ENCODE peak calls at places on chromosomes 6 and 20, in ten cellular contexts. C is HL-60, S is fibroblast of lung, N is lower lobe of right lung, B is heart left ventricle, A is cardiac muscle cell, L is A549, U is choroid plexus epithelial cell, M is GM12878, Q is GM23338. V is an unnamed sample.
A peak's percentile ranks its signal among the peaks of the same experiment; 100 is the strongest.

GRCh38 chr6:148771212-148771601 is 24.4 kb downstream of the UST start:
- DNase-seq in C (no peak), S (no peak), N (peak; percentile 69), B (peak; percentile 33), A (no peak), L (no peak), U (no peak), M (no peak), Q (no peak), V (no peak)

GRCh38 chr6:68087399-68088133 is 547.5 kb upstream of the ADGRB3 start:
- DNase-seq in C (no peak), S (peak; percentile 67), N (no peak), B (no peak), A (no peak), L (no peak), U (peak; percentile 76), M (peak; percentile 32), Q (no peak), V (no peak)

GRCh38 chr6:114131943-114132342 is 161.0 kb upstream of the HDAC2 start:
- DNase-seq in C (no peak), S (no peak), N (no peak), B (no peak), A (no peak), L (no peak), U (no peak), M (no peak), Q (no peak), V (no peak)

GRCh38 chr6:16737389-16737788 is 23.9 kb downstream of the ATXN1 start:
- DNase-seq in C (no peak), S (peak; percentile 55), N (no peak), B (no peak), A (no peak), L (no peak), U (peak; percentile 78), M (no peak), Q (peak; percentile 30), V (no peak)

GRCh38 chr20:50673146-50673830 is 18.1 kb downstream of the RIPOR3 start:
- DNase-seq in C (no peak), S (no peak), N (no peak), B (peak; percentile 36), A (no peak), L (no peak), U (no peak), M (no peak), Q (no peak), V (no peak)

GRCh38 chr20:58662142-58662473 is 11.0 kb downstream of the STX16 start:
- DNase-seq in C (no peak), S (no peak), N (no peak), B (no peak), A (no peak), L (no peak), U (no peak), M (no peak), Q (no peak), V (no peak)

GRCh38 chr6:120606743-120607142 is 727.5 kb downstream of the TBC1D32 start:
- DNase-seq in C (no peak), S (no peak), N (no peak), B (no peak), A (no peak), L (no peak), U (no peak), M (no peak), Q (peak; percentile 20), V (no peak)

GRCh38 chr6:90403489-90404381 is 107.1 kb upstream of the BACH2 start:
- DNase-seq in C (peak; percentile 54), S (peak; percentile 88), N (no peak), B (peak; percentile 54), A (peak; percentile 48), L (no peak), U (peak; percentile 98), M (no peak), Q (peak; percentile 67), V (no peak)

DNA sequence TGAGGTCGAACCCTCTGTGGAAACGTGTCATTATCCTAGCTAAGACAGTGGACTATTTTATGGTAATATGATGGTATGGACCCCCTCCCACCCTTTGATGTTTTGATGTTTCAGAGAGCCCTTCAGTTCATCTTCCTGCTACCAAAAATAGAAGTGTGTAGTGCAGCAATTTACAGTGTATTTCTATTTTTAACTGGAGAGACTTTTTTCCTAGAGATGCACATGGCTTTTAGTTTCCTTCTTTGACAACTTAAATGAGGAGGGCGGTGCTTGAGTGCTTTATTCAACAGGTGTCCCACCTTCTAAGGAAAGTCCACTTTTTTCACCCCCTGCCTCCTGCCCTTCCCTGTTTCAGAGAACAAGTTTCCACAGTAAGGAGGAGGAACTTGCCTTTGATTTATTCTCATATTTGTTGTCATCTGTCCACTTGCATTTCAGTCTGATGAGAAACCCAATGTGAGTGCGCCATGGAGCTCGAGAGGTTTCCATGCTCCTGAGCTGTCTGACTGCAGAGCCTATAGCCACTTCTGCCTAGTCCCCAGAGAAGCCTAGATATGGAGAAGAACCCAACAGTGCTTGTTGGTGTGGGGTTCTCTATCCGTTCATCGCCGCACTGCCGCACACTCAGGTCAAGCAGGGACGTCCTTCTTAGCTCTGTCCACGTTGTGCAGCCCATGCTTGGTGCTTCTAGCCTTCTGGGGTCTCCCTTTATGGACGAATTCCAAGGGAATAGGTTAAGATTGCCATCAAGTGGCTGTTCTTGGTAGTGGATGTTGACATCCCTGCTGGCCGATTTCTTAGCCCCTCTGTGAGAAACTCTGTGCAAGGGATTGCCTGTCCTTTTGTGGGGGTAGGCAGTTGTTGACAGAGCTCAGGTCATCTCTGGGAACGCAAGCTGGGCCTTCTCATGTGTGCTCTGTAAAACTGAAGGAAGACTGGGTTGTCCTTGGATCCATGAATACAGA is 144.2 kb downstream of the JARID2 start:
- DNase-seq in C (no peak), S (peak; percentile 74), N (no peak), B (no peak), A (peak; percentile 82), L (peak; percentile 32), U (peak; percentile 72), M (peak; percentile 52), Q (peak; percentile 80), V (no peak)
- TF ChIP-seq CTCF in C (peak; percentile 30), S (peak; percentile 73), N (peak; percentile 54), B (peak; percentile 63), A (peak; percentile 78), L (peak; percentile 58), U (peak; percentile 92), M (peak; percentile 69), Q (peak; percentile 67), V (peak; percentile 72)

GRCh38 chr20:56443654-56444540 is 24.5 kb upstream of the RTF2 start:
- DNase-seq in C (no peak), S (peak; percentile 79), N (no peak), B (peak; percentile 46), A (no peak), L (no peak), U (no peak), M (no peak), Q (peak; percentile 32), V (no peak)

GRCh38 chr20:56442381-56443365 is 25.8 kb upstream of the RTF2 start:
- DNase-seq in C (no peak), S (no peak), N (no peak), B (no peak), A (no peak), L (no peak), U (no peak), M (no peak), Q (no peak), V (no peak)

GRCh38 chr20:56440346-56441007 is 27.9 kb upstream of the RTF2 start:
- DNase-seq in C (no peak), S (no peak), N (no peak), B (no peak), A (no peak), L (no peak), U (peak; percentile 50), M (peak; percentile 58), Q (no peak), V (no peak)

GRCh38 chr20:56437196-56437960 is 25.3 kb downstream of the CASS4 start:
- DNase-seq in C (no peak), S (no peak), N (no peak), B (no peak), A (no peak), L (no peak), U (no peak), M (no peak), Q (no peak), V (no peak)

DNA sequence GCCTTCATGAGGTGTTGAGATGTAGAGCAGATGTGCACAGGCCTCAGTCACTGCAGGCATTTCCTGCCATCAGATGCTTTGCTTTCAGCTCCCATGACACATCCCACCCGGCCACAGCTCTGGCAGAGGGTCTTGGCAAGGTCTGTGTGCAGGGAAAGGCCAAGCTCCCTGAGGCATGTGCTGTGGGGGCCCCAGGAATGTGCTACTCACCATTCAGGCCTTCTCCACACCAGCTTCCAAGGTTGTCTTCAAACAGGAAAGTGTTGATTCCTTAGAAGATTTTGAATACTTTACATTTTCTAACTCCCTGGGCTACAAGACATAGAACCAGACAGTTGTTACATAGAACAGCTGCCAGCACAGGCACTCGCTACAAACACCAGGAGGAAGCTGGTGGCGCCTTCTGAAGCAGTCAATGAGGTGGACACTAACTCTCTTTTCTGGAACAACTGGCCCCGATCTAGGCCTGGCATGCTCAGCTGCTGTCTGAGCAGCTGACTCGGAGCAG is 27.8 kb downstream of the CASS4 start:
- DNase-seq in C (no peak), S (peak; percentile 93), N (peak; percentile 56), B (peak; percentile 88), A (no peak), L (no peak), U (peak; percentile 99), M (no peak), Q (no peak), V (no peak)
- H3K4me3 ChIP-seq in C (no peak overlapping the region), S (no peak overlapping the region), N (no peak overlapping the region), B (no peak overlapping the region), A (no peak overlapping the region), L (no peak overlapping the region), U (no peak overlapping the region), M (no peak overlapping the region), Q (no peak overlapping the region), V (no peak overlapping the region)

DNA sequence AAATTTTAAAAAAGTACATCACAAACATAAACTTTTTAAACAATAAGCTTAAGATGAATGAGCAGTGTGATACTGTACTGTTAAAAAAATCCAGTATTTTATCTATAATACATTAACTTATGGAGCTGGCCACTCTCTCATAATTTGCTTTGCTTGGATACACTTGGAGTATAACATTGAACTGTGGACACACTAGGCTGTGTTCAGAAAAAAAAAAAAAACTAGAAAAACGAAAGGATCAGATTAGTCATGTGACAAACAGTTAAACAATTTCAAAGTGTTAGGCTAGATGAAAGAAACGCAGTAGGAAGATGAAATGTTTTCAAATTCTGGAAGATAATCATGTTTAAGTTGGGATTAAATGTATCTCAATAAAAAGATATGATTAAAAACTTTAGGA is 220.0 kb downstream of the GRIK2 start:
- DNase-seq in C (no peak), S (no peak), N (no peak), B (no peak), A (no peak), L (no peak), U (no peak), M (no peak), Q (no peak), V (no peak)
- TF ChIP-seq CTCF in C (no peak), S (no peak), N (no peak), B (no peak), A (no peak), L (no peak), U (no peak), M (no peak), Q (no peak), V (no peak)

GRCh38 chr6:31797607-31798006 is 2.1 kb upstream of the VARS1 start:
- DNase-seq in C (no peak), S (no peak), N (peak; percentile 28), B (no peak), A (no peak), L (no peak), U (no peak), M (no peak), Q (no peak), V (no peak)
- H3K4me3 ChIP-seq in C (no peak overlapping the region), S (no peak overlapping the region), N (no peak overlapping the region), B (no peak overlapping the region), A (no peak overlapping the region), L (no peak overlapping the region), U (no peak overlapping the region), M (no peak overlapping the region), Q (no peak overlapping the region), V (no peak overlapping the region)

V was measured in dorsolateral prefrontal cortex.